ENCODE peak calls at places on chromosomes 4 and X, in four cellular contexts. One of them, this sample, is unnamed.

GRCh38 chrX:97895751-97896150 is 1012.0 kb downstream of the RPA4 start:
- DNase-seq in osteocyte: no peak
- DNase-seq in T-helper 17 cell: no peak
- DNase-seq in breast epithelium: no peak
- DNase-seq in this sample: no peak

GRCh38 chr4:139728146-139728545 is 62.5 kb downstream of the MGST2 start:
- DNase-seq in osteocyte: no peak
- DNase-seq in T-helper 17 cell: no peak
- DNase-seq in breast epithelium: no peak
- DNase-seq in this sample: no peak

GRCh38 chr4:166991162-166991561 is 243.1 kb downstream of the SPOCK3 start:
- DNase-seq in osteocyte: no peak
- DNase-seq in T-helper 17 cell: no peak
- DNase-seq in breast epithelium: no peak
- DNase-seq in this sample: no peak

GRCh38 chrX:109374276-109374960 is 107.5 kb downstream of the GUCY2F start:
- DNase-seq in osteocyte: no peak
- DNase-seq in T-helper 17 cell: no peak
- DNase-seq in breast epithelium: no peak
- DNase-seq in this sample: no peak

GRCh38 chrX:53223068-53223693 is 1.8 kb downstream of the KDM5C start:
- DNase-seq in osteocyte: no peak
- DNase-seq in T-helper 17 cell: no peak
- DNase-seq in breast epithelium: no peak
- DNase-seq in this sample: no peak

GRCh38 chr4:121977251-121978168 is 25.6 kb upstream of the TRPC3 start:
- DNase-seq in osteocyte: no peak
- DNase-seq in T-helper 17 cell: no peak
- DNase-seq in breast epithelium: no peak
- DNase-seq in this sample: no peak

GRCh38 chr4:177321647-177322046 is 12.0 kb downstream of the NEIL3 start:
- DNase-seq in osteocyte: no peak
- DNase-seq in T-helper 17 cell: no peak
- DNase-seq in breast epithelium: no peak
- DNase-seq in this sample: no peak

GRCh38 chrX:39149761-39150160 is 348.5 kb downstream of the MID1IP1 start:
- DNase-seq in osteocyte: no peak
- DNase-seq in T-helper 17 cell: peak; percentile 9
- DNase-seq in breast epithelium: peak; percentile 34
- DNase-seq in this sample: peak; percentile 50

GRCh38 chr4:3387943-3388348 is 53.8 kb upstream of the HGFAC start:
- DNase-seq in osteocyte: no peak
- DNase-seq in T-helper 17 cell: no peak
- DNase-seq in breast epithelium: peak; percentile 68
- DNase-seq in this sample: no peak

GRCh38 chr4:4512282-4512681 is 29.6 kb downstream of the STX18 start:
- DNase-seq in osteocyte: no peak
- DNase-seq in T-helper 17 cell: no peak
- DNase-seq in breast epithelium: no peak
- DNase-seq in this sample: no peak

GRCh38 chrX:38636949-38637819 is 75.8 kb downstream of the TSPAN7 start:
- DNase-seq in osteocyte: peak; percentile 85
- DNase-seq in T-helper 17 cell: no peak
- DNase-seq in breast epithelium: no peak
- DNase-seq in this sample: no peak

GRCh38 chr4:183729069-183729406 is 69.9 kb downstream of the TRAPPC11 start:
- DNase-seq in osteocyte: peak; percentile 65
- DNase-seq in T-helper 17 cell: no peak
- DNase-seq in breast epithelium: no peak
- DNase-seq in this sample: no peak

GRCh38 chr4:153541426-153542096 is 75.4 kb downstream of the TMEM131L start:
- DNase-seq in osteocyte: no peak
- DNase-seq in T-helper 17 cell: no peak
- DNase-seq in breast epithelium: no peak
- DNase-seq in this sample: no peak

GRCh38 chrX:69504626-69505612 is 793 bp downstream of the NALF2 start:
- DNase-seq in osteocyte: peak; percentile 80
- DNase-seq in T-helper 17 cell: no peak
- DNase-seq in breast epithelium: no peak
- DNase-seq in this sample: no peak

GRCh38 chrX:39888730-39889129 is 209.0 kb downstream of the BCOR start:
- DNase-seq in osteocyte: no peak
- DNase-seq in T-helper 17 cell: no peak
- DNase-seq in breast epithelium: no peak
- DNase-seq in this sample: no peak

GRCh38 chr4:122537388-122538135 is 81.0 kb upstream of the IL2 start:
- DNase-seq in osteocyte: no peak
- DNase-seq in T-helper 17 cell: no peak
- DNase-seq in breast epithelium: no peak
- DNase-seq in this sample: no peak

GRCh38 chrX:44878780-44879179 is 5.8 kb downstream of the KDM6A start:
- DNase-seq in osteocyte: no peak
- DNase-seq in T-helper 17 cell: no peak
- DNase-seq in breast epithelium: no peak
- DNase-seq in this sample: no peak

GRCh38 chr4:154642361-154642760 is 29.9 kb upstream of the FGG start:
- DNase-seq in osteocyte: no peak
- DNase-seq in T-helper 17 cell: no peak
- DNase-seq in breast epithelium: no peak
- DNase-seq in this sample: no peak

GRCh38 chr4:106021737-106022410 is 126.6 kb downstream of the NPNT start:
- DNase-seq in osteocyte: no peak
- DNase-seq in T-helper 17 cell: no peak
- DNase-seq in breast epithelium: no peak
- DNase-seq in this sample: no peak

GRCh38 chr4:15755321-15755750 is 22.8 kb upstream of the CD38 start:
- DNase-seq in osteocyte: no peak
- DNase-seq in T-helper 17 cell: peak; percentile 24
- DNase-seq in breast epithelium: no peak
- DNase-seq in this sample: no peak

GRCh38 chr4:13966241-13967195 is 339.0 kb upstream of the BOD1L1 start:
- DNase-seq in osteocyte: no peak
- DNase-seq in T-helper 17 cell: no peak
- DNase-seq in breast epithelium: no peak
- DNase-seq in this sample: no peak

GRCh38 chrX:8183281-8183680 is 12.2 kb upstream of the VCX2 start:
- DNase-seq in osteocyte: no peak
- DNase-seq in T-helper 17 cell: no peak
- DNase-seq in breast epithelium: no peak
- DNase-seq in this sample: no peak

GRCh38 chr4:163808091-163808490 is 313.6 kb downstream of the TMA16 start:
- DNase-seq in osteocyte: no peak
- DNase-seq in T-helper 17 cell: no peak
- DNase-seq in breast epithelium: no peak
- DNase-seq in this sample: no peak

GRCh38 chrX:113384628-113385027 is 544.0 kb upstream of the AMOT start:
- DNase-seq in osteocyte: no peak
- DNase-seq in T-helper 17 cell: no peak
- DNase-seq in breast epithelium: no peak
- DNase-seq in this sample: no peak

GRCh38 chr4:40206421-40206820 is 9.6 kb downstream of the RHOH start:
- DNase-seq in osteocyte: no peak
- DNase-seq in T-helper 17 cell: no peak
- DNase-seq in breast epithelium: no peak
- DNase-seq in this sample: no peak

GRCh38 chrX:130909469-130910136 is 6.6 kb upstream of the ENOX2 start:
- DNase-seq in osteocyte: no peak
- DNase-seq in T-helper 17 cell: no peak
- DNase-seq in breast epithelium: no peak
- DNase-seq in this sample: no peak

GRCh38 chrX:13733506-13733905 is 914 bp downstream of the TRAPPC2 start:
- DNase-seq in osteocyte: no peak
- DNase-seq in T-helper 17 cell: no peak
- DNase-seq in breast epithelium: no peak
- DNase-seq in this sample: no peak

GRCh38 chrX:152926279-152926678 is 28.4 kb downstream of the ZNF185 start:
- DNase-seq in osteocyte: no peak
- DNase-seq in T-helper 17 cell: no peak
- DNase-seq in breast epithelium: peak; percentile 78
- DNase-seq in this sample: no peak

GRCh38 chrX:350148-350533 is 31.5 kb upstream of the GTPBP6 start:
- DNase-seq in osteocyte: no peak
- DNase-seq in T-helper 17 cell: no peak
- DNase-seq in breast epithelium: no peak
- DNase-seq in this sample: no peak

GRCh38 chr4:97867557-97868091 is 275.7 kb downstream of the STPG2 start:
- DNase-seq in osteocyte: no peak
- DNase-seq in T-helper 17 cell: no peak
- DNase-seq in breast epithelium: no peak
- DNase-seq in this sample: no peak

GRCh38 chrX:151396827-151397740 is at the start of gene VMA21:
- DNase-seq in osteocyte: peak; percentile 95
- DNase-seq in T-helper 17 cell: peak; percentile 75
- DNase-seq in breast epithelium: peak; percentile 79
- DNase-seq in this sample: peak; percentile 66

This sample was measured in memory B cell.